ENCODE peak calls at places on chromosomes 13 and 19, in seven cellular contexts. S is NCI-H1092 treated with DMSO at 0.1 percent for 48 hours; J is activated CD8-positive, alpha-beta memory T cell treated with anti-CD3 and anti-CD28 coated beads for 1 hour; U is activated CD8-positive, alpha-beta T cell treated with anti-CD3 and anti-CD28 coated beads for 36 hours; P is SJSA1; X is LoVo; L is uterus. D is an unnamed sample.

GRCh38 chr13:39577833-39578232 is 25.2 kb downstream of the LHFPL6 start:
- DNase-seq in S (no peak), J (no peak), P (no peak), L (no peak), X (no peak), U (no peak), D (no peak)

GRCh38 chr19:7832009-7832408 is 2.0 kb downstream of the EVI5L start:
- DNase-seq in S (no peak), L (no peak), P (no peak), J (no peak), X (no peak), U (no peak), D (no peak)

GRCh38 chr13:27820524-27821482 is 28.5 kb downstream of the GSX1 start:
- DNase-seq in S (no peak), U (no peak), J (no peak), X (no peak), P (no peak), L (no peak), D (no peak)

GRCh38 chr19:39539519-39540332 is at the start of gene EID2:
- DNase-seq in P (peak), X (peak), L (peak), J (peak), U (peak), S (peak), D (peak)

GRCh38 chr13:103406967-103407366 is 340.8 kb upstream of the SLC10A2 start:
- DNase-seq in S (no peak), U (no peak), X (no peak), J (no peak), L (no peak), P (no peak), D (no peak)

GRCh38 chr13:79404361-79404760 is 1.7 kb downstream of the RBM26 start:
- DNase-seq in U (no peak), J (no peak), S (no peak), X (no peak), L (no peak), P (no peak), D (no peak)

GRCh38 chr19:19528721-19529490 is at the start of gene YJEFN3:
- DNase-seq in L (no peak), J (no peak), P (no peak), S (no peak), U (no peak), X (no peak), D (peak)

GRCh38 chr19:42445948-42446347 is 3.2 kb upstream of the CXCL17 start:
- DNase-seq in U (no peak), X (no peak), J (no peak), L (no peak), P (no peak), S (no peak), D (no peak)

GRCh38 chr19:55543567-55543966 is 1.8 kb downstream of the SBK3 start:
- DNase-seq in J (no peak), X (no peak), U (no peak), S (no peak), P (no peak), L (no peak), D (no peak)

GRCh38 chr13:42266464-42266863 is 5.5 kb upstream of the AKAP11 start:
- DNase-seq in X (no peak), S (no peak), J (no peak), L (no peak), U (no peak), P (no peak), D (no peak)

GRCh38 chr19:32886241-32886640 is 16.7 kb upstream of the SLC7A9 start:
- DNase-seq in U (no peak), J (no peak), X (no peak), L (no peak), S (no peak), P (no peak), D (no peak)

GRCh38 chr19:1252818-1253513 is 4.6 kb downstream of the MIDN start:
- DNase-seq in S (peak), X (peak), P (no peak), J (no peak), U (peak), L (peak), D (peak)

GRCh38 chr13:41780736-41781708 is 179.9 kb downstream of the VWA8 start:
- DNase-seq in S (no peak), J (no peak), P (peak), X (peak), U (no peak), L (no peak), D (no peak)

GRCh38 chr13:36297259-36297599 is 385 bp downstream of the CCDC169 start:
- DNase-seq in L (no peak), U (no peak), X (no peak), J (no peak), S (no peak), P (no peak), D (no peak)

GRCh38 chr13:101545521-101545920 is 93.0 kb downstream of the ITGBL1 start:
- DNase-seq in P (no peak), X (no peak), U (no peak), L (no peak), S (no peak), J (no peak), D (no peak)

GRCh38 chr13:102002271-102002670 is 399.6 kb downstream of the FGF14 start:
- DNase-seq in X (no peak), L (no peak), J (no peak), S (no peak), P (no peak), U (no peak), D (no peak)

GRCh38 chr13:108346376-108346775 is 76.9 kb downstream of the TNFSF13B start:
- DNase-seq in X (no peak), U (peak), J (no peak), P (no peak), L (no peak), S (no peak), D (no peak)

GRCh38 chr13:21733475-21734311 is 62.8 kb downstream of the FGF9 start:
- DNase-seq in X (no peak), L (no peak), J (no peak), P (no peak), U (no peak), S (no peak), D (no peak)

GRCh38 chr13:99015606-99016520 is 38.0 kb upstream of the DOCK9 start:
- DNase-seq in L (no peak), U (no peak), S (no peak), X (no peak), J (no peak), P (no peak), D (peak)

GRCh38 chr19:36059180-36059910 is 4.6 kb downstream of the WDR62 start:
- DNase-seq in L (no peak), X (no peak), P (no peak), S (no peak), J (no peak), U (no peak), D (no peak)

GRCh38 chr19:56101746-56102535 is 19.2 kb downstream of the ZNF787 start:
- DNase-seq in P (no peak), S (no peak), U (no peak), J (no peak), X (no peak), L (no peak), D (peak)

GRCh38 chr19:10769533-10770491 is 51.9 kb downstream of the DNM2 start:
- DNase-seq in X (no peak), L (peak), P (peak), J (no peak), S (no peak), U (peak), D (peak)

GRCh38 chr13:51453308-51453958 is 597 bp upstream of the INTS6 start:
- DNase-seq in L (peak), P (peak), S (peak), U (peak), X (no peak), J (peak), D (peak)